ENCODE peak calls at places on chromosomes 3 and 15, in eight cellular contexts. S is heart left ventricle, X is erythroblast, N is NB4, J is tibial nerve, W is IMR-90, Q is A549, T is right lobe of liver. V is an unnamed sample.

GRCh38 chr3:138047596-138048195 is 37.7 kb downstream of the CLDN18 start:
- DNase-seq in Q (no peak), N (no peak), W (no peak), J (no peak), X (no peak), S (no peak), T (no peak), V (no peak)

GRCh38 chr3:118550122-118550521 is 484.5 kb downstream of the IGSF11 start:
- DNase-seq in N (no peak), W (no peak), J (no peak), X (no peak), Q (no peak), S (no peak), T (no peak), V (no peak)

GRCh38 chr15:61661791-61662190 is 398.5 kb downstream of the VPS13C start:
- DNase-seq in Q (no peak), N (no peak), J (no peak), W (no peak), S (no peak), T (no peak), X (no peak), V (peak; percentile 66)

GRCh38 chr3:60557122-60557521 is 694.1 kb downstream of the FHIT start:
- DNase-seq in X (no peak), W (no peak), N (no peak), S (no peak), Q (no peak), T (no peak), J (no peak), V (no peak)

GRCh38 chr3:17213102-17213501 is 328.3 kb downstream of the PLCL2 start:
- DNase-seq in N (no peak), J (no peak), S (no peak), T (no peak), X (no peak), Q (no peak), W (peak; percentile 65), V (no peak)

GRCh38 chr3:113223831-113224240 is 12.5 kb downstream of the BOC start:
- DNase-seq in T (no peak), S (no peak), W (no peak), Q (no peak), N (peak; percentile 90), X (no peak), J (no peak), V (peak; percentile 78)

GRCh38 chr3:38165722-38166387 is 518 bp downstream of the OXSR1 start:
- DNase-seq in X (no peak), Q (peak; percentile 62), J (peak; percentile 31), T (peak; percentile 82), W (peak; percentile 46), S (peak; percentile 70), N (no peak), V (peak; percentile 92)

GRCh38 chr15:100502651-100503050 is 26.1 kb downstream of the CERS3 start:
- DNase-seq in Q (no peak), N (no peak), W (no peak), X (no peak), T (no peak), J (no peak), S (no peak), V (no peak)

GRCh38 chr3:137763594-137763938 is 549 bp upstream of the SOX14 start:
- DNase-seq in T (no peak), S (no peak), X (no peak), Q (no peak), J (no peak), N (no peak), W (no peak), V (no peak)

GRCh38 chr15:52805351-52806283 is 15.5 kb upstream of the ONECUT1 start:
- DNase-seq in Q (no peak), J (no peak), X (no peak), N (no peak), T (peak; percentile 69), S (no peak), W (no peak), V (no peak)

GRCh38 chr3:161475905-161476304 is 20.7 kb upstream of the OTOL1 start:
- DNase-seq in T (no peak), S (no peak), W (peak; percentile 18), J (no peak), N (no peak), X (no peak), Q (peak; percentile 45), V (no peak)

GRCh38 chr3:44065311-44065710 is 176.4 kb upstream of the TOPAZ1 start:
- DNase-seq in T (no peak), S (no peak), N (no peak), J (no peak), X (no peak), W (no peak), Q (peak; percentile 21), V (no peak)

GRCh38 chr15:101121511-101122090 is 130.2 kb downstream of the CHSY1 start:
- DNase-seq in T (peak; percentile 79), W (peak; percentile 74), Q (no peak), N (peak; percentile 86), S (peak; percentile 85), X (no peak), J (peak; percentile 27), V (peak; percentile 41)

GRCh38 chr3:45966969-45967640 is 23.8 kb downstream of the CXCR6 start:
- DNase-seq in N (no peak), J (no peak), Q (no peak), W (no peak), T (no peak), X (no peak), S (no peak), V (no peak)

GRCh38 chr3:105747056-105747455 is 121.8 kb downstream of the CBLB start:
- DNase-seq in X (no peak), N (no peak), S (no peak), Q (peak; percentile 25), J (no peak), T (no peak), W (peak; percentile 44), V (no peak)

GRCh38 chr15:89781891-89782618 is 5.9 kb downstream of the MESP2 start:
- DNase-seq in S (no peak), J (no peak), N (no peak), W (peak; percentile 57), T (peak; percentile 79), Q (no peak), X (no peak), V (no peak)

GRCh38 chr15:44194397-44195150 is 497 bp downstream of the FRMD5 start:
- DNase-seq in N (no peak), X (peak; percentile 59), T (no peak), J (no peak), S (peak; percentile 25), W (peak; percentile 85), Q (peak; percentile 48), V (no peak)

GRCh38 chr3:66386011-66386924 is 114.6 kb downstream of the LRIG1 start:
- DNase-seq in Q (no peak), N (no peak), T (no peak), X (no peak), J (no peak), S (no peak), W (no peak), V (no peak)
- TF ChIP-seq POLR2A in Q (no peak), N (no peak), T (no peak), X (no peak), J (no peak), S (no peak), W (no peak), V (no peak)

GRCh38 chr3:153160451-153161137 is 1.4 kb upstream of the RAP2B start:
- DNase-seq in N (peak; percentile 88), S (peak; percentile 73), T (peak; percentile 84), Q (peak; percentile 85), W (peak; percentile 89), X (peak; percentile 85), J (peak; percentile 53), V (peak; percentile 88)
- TF ChIP-seq POLR2A in N (no peak), S (no peak), T (peak; percentile 39), Q (peak; percentile 82), W (peak; percentile 82), X (no peak), J (no peak), V (no peak)

DNA sequence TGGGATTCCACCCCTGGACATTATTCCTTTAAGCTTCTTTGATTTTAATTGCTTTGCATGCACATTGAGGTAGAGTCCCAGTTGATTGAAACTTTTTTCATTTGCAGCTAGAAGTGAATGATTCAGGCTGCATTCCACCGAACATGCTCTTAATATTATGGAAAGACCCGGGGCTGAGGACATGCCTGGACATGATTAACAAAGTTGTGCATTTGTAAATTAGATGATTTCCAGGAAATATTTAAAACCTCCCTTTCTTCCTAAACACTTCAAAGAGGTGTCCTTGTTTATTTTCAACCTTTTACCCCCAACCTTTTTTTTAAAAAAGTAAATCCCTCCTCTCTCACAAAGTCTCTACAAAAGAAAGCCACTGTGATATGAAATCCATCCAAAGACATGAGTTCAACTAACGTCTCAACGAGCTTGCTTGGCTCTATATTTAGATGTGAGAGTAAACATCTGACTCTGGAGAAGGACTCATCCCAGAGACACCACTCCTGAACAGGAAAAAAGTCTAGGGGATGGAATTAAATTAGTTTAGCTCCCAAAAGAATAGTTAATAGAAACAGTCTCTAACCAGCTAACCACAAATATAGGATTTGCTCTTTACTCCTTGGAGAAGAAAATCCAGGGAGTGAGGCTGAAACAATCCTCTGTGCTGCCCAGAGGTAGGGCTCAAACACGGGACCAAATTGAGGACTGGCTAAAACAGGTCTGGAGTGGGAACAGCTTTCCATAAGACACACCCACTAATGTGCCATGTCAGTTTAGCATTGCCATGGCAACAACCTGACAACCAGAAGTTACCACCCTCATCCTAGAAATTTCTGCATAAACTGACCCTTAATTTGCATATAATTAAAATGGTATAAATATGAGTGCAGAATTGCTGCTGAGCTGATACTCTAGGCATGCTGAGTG is 83.1 kb downstream of the XXYLT1 start:
- DNase-seq in X (no peak), N (no peak), J (no peak), Q (peak; percentile 18), T (no peak), W (peak; percentile 76), S (no peak), V (no peak)
- TF ChIP-seq POLR2A in X (no peak), N (no peak), J (no peak), Q (no peak), T (no peak), W (peak; percentile 47), S (no peak), V (no peak)

GRCh38 chr3:131540821-131541220 is 38.0 kb upstream of the MRPL3 start:
- DNase-seq in J (no peak), S (no peak), T (no peak), N (no peak), W (no peak), Q (no peak), X (no peak), V (no peak)

GRCh38 chr3:131540143-131540542 is 37.4 kb upstream of the MRPL3 start:
- DNase-seq in S (no peak), X (no peak), Q (no peak), N (no peak), W (no peak), J (no peak), T (no peak), V (no peak)

GRCh38 chr3:131544557-131544956 is 41.8 kb upstream of the MRPL3 start:
- DNase-seq in J (no peak), S (no peak), T (no peak), N (no peak), W (no peak), X (no peak), Q (no peak), V (no peak)

GRCh38 chr3:131541288-131541687 is 38.5 kb upstream of the MRPL3 start:
- DNase-seq in J (no peak), N (no peak), X (no peak), Q (no peak), W (no peak), S (no peak), T (no peak), V (no peak)

DNA sequence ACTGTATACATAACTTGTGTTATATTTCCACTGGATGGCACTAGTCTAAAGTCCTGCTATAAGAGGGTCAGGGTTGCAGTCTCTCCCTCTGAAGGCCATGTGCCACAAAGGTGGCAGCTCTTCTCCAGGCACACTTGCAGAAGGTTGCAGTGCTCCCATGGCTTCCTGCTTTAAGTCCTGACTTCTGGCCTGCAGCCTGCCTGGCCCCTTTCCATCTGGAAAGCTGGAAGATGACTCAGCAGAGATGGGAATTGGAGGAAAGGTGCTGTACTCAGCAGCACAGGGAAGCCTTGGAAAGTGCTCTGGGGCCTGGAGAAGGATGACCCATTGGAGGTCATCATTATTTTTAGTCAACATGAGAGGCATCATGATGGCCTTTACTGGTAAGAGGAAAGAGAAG is 40.9 kb upstream of the MRPL3 start:
- DNase-seq in T (peak; percentile 85), N (no peak), S (peak; percentile 68), J (no peak), X (no peak), Q (peak; percentile 73), W (peak; percentile 84), V (peak; percentile 44)
- TF ChIP-seq POLR2A in T (no peak), N (no peak), S (no peak), J (no peak), X (no peak), Q (no peak), W (no peak), V (no peak)